ENCODE peak calls at places on chromosomes 4 and X, in four cellular contexts. F is GM12878, V is HL-60, L is K562. C is an unnamed sample.

GRCh38 chrX:21747523-21747922 is 10.4 kb downstream of the SMPX start:
- DNase-seq in F (no peak), L (no peak), V (no peak), C (no peak)

GRCh38 chr4:92215471-92215870 is 88.3 kb upstream of the GRID2 start:
- DNase-seq in F (no peak), V (no peak), L (no peak), C (no peak)

GRCh38 chrX:49930046-49930445 is 7.7 kb downstream of the CLCN5 start:
- DNase-seq in V (no peak), L (no peak), F (no peak), C (no peak)

GRCh38 chr4:7226993-7227392 is 34.7 kb downstream of the SORCS2 start:
- DNase-seq in F (no peak), L (no peak), V (no peak), C (no peak)

GRCh38 chr4:5758741-5759140 is 47.7 kb downstream of the EVC start:
- DNase-seq in F (peak), L (no peak), V (no peak), C (no peak)

GRCh38 chrX:13815664-13816063 is 1.2 kb downstream of the GPM6B start:
- DNase-seq in F (no peak), V (no peak), L (no peak), C (no peak)

GRCh38 chr4:94307231-94307840 is 35.3 kb downstream of the HPGDS start:
- DNase-seq in F (no peak), L (no peak), V (no peak), C (no peak)

GRCh38 chr4:81606796-81607550 is 135.3 kb upstream of the RASGEF1B start:
- DNase-seq in L (no peak), V (no peak), F (no peak), C (no peak)

GRCh38 chr4:153520871-153521329 is 54.7 kb downstream of the TMEM131L start:
- DNase-seq in L (no peak), F (peak), V (peak), C (no peak)

GRCh38 chr4:140930556-140930955 is 174.4 kb upstream of the TBC1D9 start:
- DNase-seq in F (no peak), L (no peak), V (no peak), C (no peak)

GRCh38 chr4:112109455-112110425 is 35.5 kb upstream of the FAM241A start:
- DNase-seq in F (peak), L (no peak), V (no peak), C (no peak)

GRCh38 chrX:119272882-119273806 is 37.1 kb downstream of the PGRMC1 start:
- DNase-seq in V (no peak), L (no peak), F (no peak), C (peak)

GRCh38 chr4:74378573-74378972 is 13.6 kb downstream of the EREG start:
- DNase-seq in L (no peak), F (no peak), V (no peak), C (no peak)

GRCh38 chr4:13112030-13112429 is 372.1 kb downstream of the RAB28 start:
- DNase-seq in L (no peak), V (no peak), F (no peak), C (no peak)

GRCh38 chr4:110475881-110476818 is at the start of gene ENPEP:
- DNase-seq in F (no peak), L (no peak), V (no peak), C (no peak)

GRCh38 chrX:56429581-56429980 is 133.8 kb upstream of the UBQLN2 start:
- DNase-seq in L (no peak), V (no peak), F (no peak), C (no peak)

GRCh38 chr4:156581282-156581681 is 390.3 kb downstream of the PDGFC start:
- DNase-seq in F (no peak), V (no peak), L (no peak), C (no peak)

GRCh38 chrX:39726810-39727209 is 370.9 kb downstream of the BCOR start:
- DNase-seq in V (no peak), L (peak), F (no peak), C (no peak)

GRCh38 chr4:30789219-30789671 is 69.1 kb downstream of the PCDH7 start:
- DNase-seq in V (no peak), L (no peak), F (no peak), C (no peak)

GRCh38 chr4:149223659-149224058 is 592.0 kb downstream of the IQCM start:
- DNase-seq in F (no peak), V (no peak), L (no peak), C (no peak)

GRCh38 chr4:23728971-23729370 is 160.9 kb downstream of the PPARGC1A start:
- DNase-seq in F (no peak), L (no peak), V (no peak), C (no peak)

GRCh38 chrX:103549920-103550319 is 30.6 kb upstream of the RAB40A start:
- DNase-seq in F (no peak), V (no peak), L (no peak), C (no peak)

GRCh38 chrX:42079968-42080367 is 156.6 kb upstream of the CASK start:
- DNase-seq in F (no peak), L (no peak), V (no peak), C (no peak)

GRCh38 chr4:57099363-57099762 is 10.8 kb downstream of the IGFBP7 start:
- DNase-seq in F (no peak), V (no peak), L (no peak), C (no peak)

GRCh38 chrX:8946488-8947050 is 87.4 kb downstream of the FAM9B start:
- DNase-seq in F (no peak), V (no peak), L (no peak), C (no peak)

GRCh38 chr4:67480810-67481209 is 64.5 kb downstream of the CENPC start:
- DNase-seq in F (no peak), V (no peak), L (no peak), C (no peak)

GRCh38 chrX:150446151-150446550 is 83.0 kb downstream of the MAMLD1 start:
- DNase-seq in F (no peak), L (no peak), V (no peak), C (no peak)

GRCh38 chrX:150781711-150782110 is 88.5 kb downstream of the MTMR1 start:
- DNase-seq in F (no peak), L (no peak), V (no peak), C (no peak)

GRCh38 chrX:108735680-108736508 is 469 bp downstream of the IRS4 start:
- DNase-seq in F (no peak), L (no peak), V (no peak), C (no peak)

GRCh38 chr4:89000844-89001360 is 56.1 kb downstream of the FAM13A start:
- DNase-seq in F (no peak), L (no peak), V (no peak), C (no peak)

GRCh38 chr4:4647041-4647440 is 105.2 kb upstream of the STX18 start:
- DNase-seq in L (no peak), F (no peak), V (no peak), C (no peak)

GRCh38 chrX:20026278-20026677 is 35.4 kb upstream of the BCLAF3 start:
- DNase-seq in L (no peak), F (no peak), V (no peak), C (no peak)

DNA sequence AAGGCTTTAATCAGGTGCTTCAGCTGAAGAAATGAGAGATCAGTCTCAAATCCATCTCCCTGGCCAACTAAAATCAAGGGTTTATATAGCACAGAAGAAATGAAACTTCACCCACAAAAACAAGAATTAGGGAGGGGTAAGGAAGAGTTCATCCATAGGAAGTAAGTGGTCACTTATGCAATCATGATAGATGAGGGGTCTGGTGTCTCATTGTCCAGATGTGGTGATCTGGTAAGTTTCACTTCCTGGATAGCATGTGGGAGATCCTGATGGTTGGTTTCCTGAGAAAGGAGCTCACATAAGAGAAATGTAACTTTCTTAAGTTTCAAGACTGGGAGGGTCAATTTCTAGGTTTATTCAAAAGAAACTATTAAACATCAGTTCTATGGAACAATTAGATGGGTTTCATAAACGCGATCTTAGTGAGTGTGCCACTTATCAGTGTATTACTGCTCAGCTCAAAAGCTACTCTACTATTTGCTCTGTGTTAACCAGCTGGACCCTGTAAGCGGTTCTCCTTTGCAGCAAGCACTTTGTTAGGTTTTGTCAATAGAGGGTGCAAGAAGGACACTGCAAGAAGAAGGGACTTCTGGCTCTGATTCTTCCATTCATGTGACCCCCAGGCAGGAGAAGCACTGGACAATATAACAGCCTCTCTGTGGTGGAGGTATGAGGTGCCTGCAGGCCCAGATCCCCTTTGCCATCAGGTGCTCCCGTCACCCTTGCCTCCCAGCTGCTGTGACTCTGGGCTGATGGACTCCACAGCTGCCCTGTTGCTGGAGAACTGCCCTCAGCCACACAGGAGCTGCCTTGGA is 35.4 kb upstream of the HPSE start:
- DNase-seq in V (peak), L (no peak), F (no peak), C (no peak)
- TF ChIP-seq SPI1 in V (no peak), L (no peak), F (no peak), C (no peak)

GRCh38 chr4:184289179-184289535 is 71.5 kb upstream of the ENPP6 start:
- DNase-seq in F (no peak), V (no peak), L (no peak), C (no peak)

GRCh38 chr4:184284742-184285141 is 67.1 kb upstream of the ENPP6 start:
- DNase-seq in V (no peak), L (no peak), F (no peak), C (no peak)

GRCh38 chr4:184286346-184286745 is 68.7 kb upstream of the ENPP6 start:
- DNase-seq in V (no peak), F (no peak), L (no peak), C (no peak)

GRCh38 chr4:184288451-184289178 is 70.9 kb upstream of the ENPP6 start:
- DNase-seq in F (peak), V (no peak), L (no peak), C (no peak)

GRCh38 chr4:184287697-184288255 is 70.1 kb upstream of the ENPP6 start:
- DNase-seq in F (no peak), L (no peak), V (no peak), C (no peak)
- TF ChIP-seq POLR2AphosphoS5 in F (no peak), L (no peak), V (no peak), C (no peak)

GRCh38 chrX:45849261-45849660 is 648.6 kb upstream of the DIPK2B start:
- DNase-seq in V (no peak), F (no peak), L (peak), C (no peak)
- TF ChIP-seq SPI1 in V (no peak), F (no peak), L (no peak), C (no peak)

GRCh38 chrX:154019061-154019621 is 561 bp downstream of the IRAK1 start:
- DNase-seq in V (peak), F (no peak), L (peak), C (no peak)

GRCh38 chrX:154021131-154021611 is 1.5 kb upstream of the IRAK1 start:
- DNase-seq in L (no peak), V (peak), F (no peak), C (no peak)

GRCh38 chrX:154022108-154022507 is 2.4 kb upstream of the IRAK1 start:
- DNase-seq in F (no peak), V (no peak), L (no peak), C (no peak)

GRCh38 chrX:154019633-154020499 is at the start of gene IRAK1:
- DNase-seq in L (peak), F (no peak), V (peak), C (peak)

DNA sequence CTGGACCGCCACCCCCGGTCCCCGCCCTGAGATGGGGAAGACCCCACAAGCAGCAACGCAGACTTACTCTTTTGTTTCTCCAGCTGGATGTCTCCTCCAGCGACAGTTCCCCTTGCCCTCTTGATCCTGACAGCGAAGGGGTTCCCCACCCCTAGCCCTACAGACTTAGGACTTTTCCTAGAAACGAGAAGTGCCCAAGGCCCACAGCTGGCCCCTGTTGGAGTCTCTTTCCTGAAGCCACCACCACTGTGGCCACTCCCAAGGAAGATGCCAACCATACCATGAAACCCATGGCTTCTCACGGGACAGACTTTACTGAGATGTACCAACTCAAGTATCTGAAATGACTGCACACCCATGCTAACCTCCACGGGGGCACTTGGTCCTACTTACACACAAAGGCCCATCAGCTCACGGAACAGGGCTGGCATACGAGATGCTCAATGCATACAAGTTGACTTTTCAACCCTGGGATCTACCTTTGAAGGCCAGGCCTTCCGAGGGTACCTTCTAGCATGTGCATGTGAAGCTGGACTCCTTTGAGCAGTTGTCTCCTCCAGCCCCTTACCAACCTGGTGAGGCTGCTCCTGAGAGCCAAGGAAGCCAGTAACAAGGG is 906 bp upstream of the IRAK1 start:
- DNase-seq in V (no peak), L (no peak), F (no peak), C (no peak)
- TF ChIP-seq POLR2AphosphoS5 in V (no peak), L (no peak), F (no peak), C (no peak)

C was measured in GM12891.